ENCODE peak calls at places on chromosomes 4 and X, in eight cellular contexts. T is stimulated activated naive CD8-positive, alpha-beta T cell treated with anti-CD3 and anti-CD28 coated beads, Interleukin-15, amount 100 ng/mL, for 72 hours; O is head of caudate nucleus; V is naive thymus-derived CD8-positive, alpha-beta T cell; H is heart left ventricle; F is mammary epithelial cell; Q is psoas muscle; P is Right ventricle myocardium superior. J is an unnamed sample.

GRCh38 chr4:125837493-125838238 is 522.9 kb downstream of the FAT4 start:
- DNase-seq in P (no peak), V (no peak), Q (no peak), T (no peak), O (no peak), F (no peak), H (no peak), J (no peak)

GRCh38 chr4:7763106-7763505 is 176.6 kb downstream of the AFAP1 start:
- DNase-seq in Q (no peak), F (no peak), O (no peak), T (no peak), V (no peak), H (no peak), P (peak; percentile 38), J (no peak)

GRCh38 chrX:87664381-87664780 is 146.8 kb downstream of the KLHL4 start:
- DNase-seq in H (no peak), P (no peak), V (no peak), T (no peak), O (no peak), F (peak; percentile 18), Q (no peak), J (no peak)

GRCh38 chr4:140691369-140691768 is 64.8 kb downstream of the TBC1D9 start:
- DNase-seq in Q (no peak), V (no peak), F (peak; percentile 14), T (no peak), O (no peak), H (no peak), P (no peak), J (no peak)

GRCh38 chrX:150599226-150599625 is 30.8 kb downstream of the MTM1 start:
- DNase-seq in P (no peak), H (no peak), F (no peak), Q (no peak), V (no peak), T (no peak), O (no peak), J (no peak)

GRCh38 chrX:40192196-40192595 is 94.4 kb upstream of the BCOR start:
- DNase-seq in H (no peak), T (no peak), F (no peak), P (no peak), V (no peak), Q (no peak), O (no peak), J (no peak)

GRCh38 chr4:181687116-181687515 is 556.1 kb upstream of the TENM3 start:
- DNase-seq in F (no peak), V (no peak), P (no peak), O (no peak), H (no peak), Q (no peak), T (no peak), J (no peak)

GRCh38 chr4:88107406-88108107 is 50.9 kb downstream of the ABCG2 start:
- DNase-seq in V (no peak), F (no peak), H (peak; percentile 26), P (no peak), O (no peak), Q (no peak), T (no peak), J (peak; percentile 8)

GRCh38 chr4:173494013-173494970 is 35.7 kb downstream of the HAND2 start:
- DNase-seq in T (peak; percentile 62), P (peak; percentile 62), H (peak; percentile 47), V (peak; percentile 52), F (peak; percentile 66), O (peak; percentile 86), Q (no peak), J (peak; percentile 34)

GRCh38 chr4:29805245-29805644 is 914.9 kb upstream of the PCDH7 start:
- DNase-seq in O (no peak), P (no peak), Q (no peak), V (no peak), F (no peak), H (no peak), T (no peak), J (no peak)

GRCh38 chr4:173573725-173574124 is 43.7 kb upstream of the HAND2 start:
- DNase-seq in H (no peak), F (no peak), P (no peak), V (no peak), O (no peak), Q (no peak), T (no peak), J (no peak)

GRCh38 chr4:128574706-128575105 is 234.8 kb upstream of the JADE1 start:
- DNase-seq in T (peak; percentile 46), O (peak; percentile 96), P (peak; percentile 55), F (peak; percentile 47), V (peak; percentile 37), Q (peak; percentile 75), H (peak; percentile 63), J (peak; percentile 54)

GRCh38 chr4:78529569-78530209 is 21.9 kb upstream of the ANXA3 start:
- DNase-seq in H (no peak), T (no peak), P (no peak), F (peak; percentile 72), V (no peak), Q (no peak), O (no peak), J (no peak)

GRCh38 chr4:48777739-48778138 is 2.3 kb downstream of the FRYL start:
- DNase-seq in O (no peak), T (no peak), V (no peak), Q (no peak), P (no peak), F (no peak), H (no peak), J (no peak)

GRCh38 chr4:2341261-2341841 is 77.1 kb downstream of the ZFYVE28 start:
- DNase-seq in Q (no peak), T (no peak), V (peak; percentile 10), F (no peak), H (no peak), O (peak; percentile 35), P (peak; percentile 13), J (no peak)

GRCh38 chr4:55906999-55907398 is 41.7 kb upstream of the CEP135 start:
- DNase-seq in Q (no peak), V (no peak), F (peak; percentile 63), T (peak; percentile 3), H (no peak), O (no peak), P (no peak), J (no peak)

GRCh38 chrX:13287816-13288215 is 32.0 kb downstream of the ATXN3L start:
- DNase-seq in Q (no peak), F (peak; percentile 11), P (no peak), V (no peak), O (no peak), T (no peak), H (no peak), J (no peak)

GRCh38 chr4:169909479-169909878 is 116.7 kb downstream of the MFAP3L start:
- DNase-seq in Q (no peak), F (no peak), V (no peak), T (no peak), H (no peak), P (no peak), O (no peak), J (no peak)

GRCh38 chr4:52949336-52949735 is 87.2 kb downstream of the RASL11B start:
- DNase-seq in T (no peak), V (no peak), F (no peak), Q (no peak), H (no peak), O (no peak), P (no peak), J (no peak)

GRCh38 chrX:155071694-155072215 is 447 bp downstream of the BRCC3 start:
- DNase-seq in T (no peak), P (no peak), F (no peak), V (no peak), Q (peak; percentile 57), H (no peak), O (no peak), J (no peak)

GRCh38 chr4:145815626-145816025 is 123.0 kb downstream of the ZNF827 start:
- DNase-seq in Q (no peak), P (no peak), T (no peak), V (no peak), H (no peak), O (no peak), F (no peak), J (no peak)

GRCh38 chr4:117422272-117422671 is 336.9 kb upstream of the TRAM1L1 start:
- DNase-seq in O (no peak), Q (no peak), P (no peak), H (no peak), F (no peak), T (no peak), V (no peak), J (no peak)

GRCh38 chr4:186032259-186032658 is 36.7 kb upstream of the TLR3 start:
- DNase-seq in V (no peak), F (no peak), H (no peak), T (no peak), Q (no peak), P (no peak), O (no peak), J (no peak)

GRCh38 chr4:114015444-114015899 is 36.0 kb upstream of the ARSJ start:
- DNase-seq in T (no peak), O (no peak), Q (no peak), P (no peak), H (no peak), F (peak; percentile 99), V (no peak), J (no peak)

GRCh38 chrX:102517331-102517730 is 792 bp upstream of the TMSB15A start:
- DNase-seq in O (peak; percentile 43), F (peak; percentile 6), Q (no peak), P (no peak), V (no peak), T (no peak), H (no peak), J (no peak)

GRCh38 chr4:38132843-38133662 is 172.9 kb downstream of the PTTG2 start:
- DNase-seq in V (no peak), Q (no peak), H (no peak), P (no peak), T (no peak), O (no peak), F (no peak), J (no peak)

GRCh38 chrX:10922158-10922557 is 189.0 kb upstream of the HCCS start:
- DNase-seq in H (no peak), P (no peak), Q (no peak), O (no peak), V (no peak), F (peak; percentile 62), T (no peak), J (no peak)

GRCh38 chr4:128571747-128572146 is 237.8 kb upstream of the JADE1 start:
- DNase-seq in T (no peak), V (no peak), O (no peak), F (peak; percentile 66), Q (no peak), H (peak; percentile 73), P (no peak), J (peak; percentile 49)

GRCh38 chrX:39766882-39767281 is 330.9 kb downstream of the BCOR start:
- DNase-seq in F (no peak), T (no peak), H (peak; percentile 63), V (no peak), O (peak; percentile 72), P (no peak), Q (peak; percentile 65), J (no peak)

GRCh38 chrX:72576161-72576896 is 3.7 kb upstream of the HDAC8 start:
- DNase-seq in P (no peak), T (no peak), O (no peak), V (no peak), F (peak; percentile 10), H (no peak), Q (no peak), J (peak; percentile 46)